ENCODE peak calls at places on chromosomes 13 and 19, in six cellular contexts. F is COR-L47; Y is H54; T is heart left ventricle; G is CD8-positive, alpha-beta T cell; U is NCI-H1105 treated with DMSO at 0.1 percent for 48 hours. M is an unnamed sample.

GRCh38 chr13:75226755-75227435 is 255.1 kb downstream of the TBC1D4 start:
- DNase-seq in F (no peak), Y (peak), T (no peak), G (no peak), U (no peak), M (no peak)

GRCh38 chr13:26502826-26503225 is 54.7 kb upstream of the WASF3 start:
- DNase-seq in F (no peak), Y (no peak), T (no peak), G (no peak), U (no peak), M (no peak)

GRCh38 chr19:41434450-41434849 is 5.3 kb downstream of the DMAC2 start:
- DNase-seq in F (no peak), Y (no peak), T (no peak), G (no peak), U (no peak), M (no peak)

GRCh38 chr19:20423381-20424207 is 142.0 kb downstream of the ZNF737 start:
- DNase-seq in F (no peak), Y (no peak), T (peak), G (peak), U (no peak), M (no peak)

GRCh38 chr19:46392252-46392801 is 21.0 kb downstream of the CCDC8 start:
- DNase-seq in F (no peak), Y (no peak), T (peak), G (no peak), U (no peak), M (no peak)

GRCh38 chr13:109198585-109198984 is 569.2 kb downstream of the MYO16 start:
- DNase-seq in F (no peak), Y (no peak), T (no peak), G (no peak), U (no peak), M (no peak)

GRCh38 chr19:42143341-42144234 is 11.3 kb upstream of the POU2F2 start:
- DNase-seq in F (no peak), Y (no peak), T (no peak), G (no peak), U (no peak), M (no peak)

GRCh38 chr13:36357231-36357630 is 11.0 kb upstream of the SPART start:
- DNase-seq in F (no peak), Y (no peak), T (no peak), G (no peak), U (no peak), M (no peak)

GRCh38 chr19:38559428-38560401 is 58.0 kb downstream of the MAP4K1 start:
- DNase-seq in F (no peak), Y (no peak), T (no peak), G (peak), U (no peak), M (no peak)